ENCODE peak calls at places on chromosomes 3 and 15, in six cellular contexts. I is CD8-positive, alpha-beta memory T cell; R is CD4-positive, alpha-beta memory T cell; Q is iris pigment epithelial cell; G is T-cell; S is adipocyte. B is an unnamed sample.

GRCh38 chr15:64717735-64718495 is 57.5 kb downstream of the RBPMS2 start:
- DNase-seq in Q (no peak), G (peak; percentile 9), I (peak; percentile 27), R (peak; percentile 32), S (no peak), B (no peak)

GRCh38 chr15:72797338-72797689 is 13.8 kb upstream of the ADPGK start:
- DNase-seq in R (no peak), G (no peak), I (no peak), S (no peak), Q (no peak), B (no peak)

GRCh38 chr3:164406281-164406680 is 672.0 kb downstream of the SI start:
- DNase-seq in G (no peak), S (no peak), Q (no peak), R (no peak), I (no peak), B (no peak)

GRCh38 chr3:46923559-46924350 is 46.2 kb downstream of the PTH1R start:
- DNase-seq in S (peak; percentile 63), R (peak; percentile 34), I (peak; percentile 39), G (peak; percentile 23), Q (no peak), B (no peak)

GRCh38 chr3:104825116-104825515 is 541.6 kb upstream of the ALCAM start:
- DNase-seq in S (peak; percentile 52), I (no peak), Q (peak; percentile 24), R (no peak), G (no peak), B (no peak)

GRCh38 chr15:40235201-40235890 is 3.5 kb upstream of the PAK6 start:
- DNase-seq in S (no peak), G (no peak), Q (no peak), I (no peak), R (no peak), B (no peak)

GRCh38 chr3:8767667-8768363 is 1.6 kb downstream of the OXTR start:
- DNase-seq in G (no peak), R (no peak), S (peak; percentile 46), Q (peak; percentile 43), I (no peak), B (no peak)

GRCh38 chr15:74820056-74820455 is 6.4 kb upstream of the CPLX3 start:
- DNase-seq in S (no peak), R (no peak), I (no peak), Q (no peak), G (no peak), B (no peak)

GRCh38 chr15:38354321-38354929 is 99.5 kb upstream of the FAM98B start:
- DNase-seq in G (peak; percentile 40), S (peak; percentile 84), R (peak; percentile 44), Q (peak; percentile 71), I (peak; percentile 28), B (no peak)

GRCh38 chr3:61568127-61568526 is 6.8 kb downstream of the PTPRG start:
- DNase-seq in I (no peak), S (no peak), R (no peak), G (no peak), Q (no peak), B (no peak)

GRCh38 chr15:45448516-45448915 is 70.2 kb upstream of the GATM start:
- DNase-seq in S (peak; percentile 17), R (no peak), Q (no peak), I (no peak), G (no peak), B (no peak)

GRCh38 chr15:69131362-69132215 is 28.8 kb upstream of the GLCE start:
- DNase-seq in Q (no peak), I (no peak), G (no peak), R (no peak), S (no peak), B (no peak)

GRCh38 chr3:129387492-129387891 is 40.9 kb downstream of the EFCAB12 start:
- DNase-seq in Q (no peak), R (no peak), S (no peak), G (no peak), I (no peak), B (no peak)

GRCh38 chr3:85781806-85782205 is 823.0 kb downstream of the CADM2 start:
- DNase-seq in G (no peak), S (no peak), R (no peak), I (no peak), Q (no peak), B (no peak)

GRCh38 chr3:162769559-162769958 is 1273.0 kb downstream of the OTOL1 start:
- DNase-seq in Q (peak; percentile 6), G (no peak), R (no peak), S (no peak), I (no peak), B (no peak)

GRCh38 chr3:126926684-126927404 is 56.1 kb upstream of the PLXNA1 start:
- DNase-seq in S (peak; percentile 88), Q (peak; percentile 92), R (no peak), I (no peak), G (no peak), B (peak; percentile 70)

GRCh38 chr3:74883690-74884089 is 269.2 kb upstream of the CNTN3 start:
- DNase-seq in G (no peak), Q (peak; percentile 6), R (no peak), I (no peak), S (no peak), B (no peak)

GRCh38 chr3:44795197-44795596 is 33.6 kb downstream of the KIF15 start:
- DNase-seq in R (no peak), I (no peak), G (no peak), Q (peak; percentile 29), S (no peak), B (no peak)

GRCh38 chr3:46845397-46845859 is 17.8 kb downstream of the MYL3 start:
- DNase-seq in I (peak; percentile 9), S (peak; percentile 87), R (no peak), Q (peak; percentile 67), G (no peak), B (peak; percentile 41)

GRCh38 chr15:47843124-47843663 is 125.9 kb downstream of the SEMA6D start:
- DNase-seq in S (no peak), G (no peak), Q (no peak), R (no peak), I (no peak), B (no peak)

GRCh38 chr3:105686324-105686897 is 182.4 kb downstream of the CBLB start:
- DNase-seq in Q (peak; percentile 47), I (peak; percentile 44), S (peak; percentile 74), R (peak; percentile 51), G (no peak), B (no peak)

GRCh38 chr3:108132727-108133373 is 42.0 kb upstream of the CD47 start:
- DNase-seq in S (peak; percentile 46), G (no peak), R (no peak), I (no peak), Q (peak; percentile 73), B (no peak)

GRCh38 chr3:42229942-42230688 is 35.9 kb downstream of the CCK start:
- DNase-seq in S (peak; percentile 79), G (no peak), Q (peak; percentile 55), I (no peak), R (no peak), B (no peak)

GRCh38 chr3:134326760-134327593 is 47.3 kb downstream of the AMOTL2 start:
- DNase-seq in R (no peak), G (no peak), I (no peak), Q (peak; percentile 98), S (peak; percentile 97), B (no peak)

GRCh38 chr15:89206908-89207331 is 14.5 kb downstream of the RLBP1 start:
- DNase-seq in G (peak; percentile 55), I (peak; percentile 63), R (peak; percentile 57), S (peak; percentile 87), Q (peak; percentile 49), B (peak; percentile 13)

GRCh38 chr15:44193651-44194396 is 1.2 kb downstream of the FRMD5 start:
- DNase-seq in Q (peak; percentile 47), I (peak; percentile 3), S (peak; percentile 54), G (no peak), R (no peak), B (no peak)

GRCh38 chr3:36362973-36363372 is 17.3 kb upstream of the STAC start:
- DNase-seq in I (no peak), Q (peak; percentile 56), R (no peak), S (peak; percentile 48), G (no peak), B (no peak)

GRCh38 chr15:41796457-41796856 is 22.2 kb downstream of the MAPKBP1 start:
- DNase-seq in G (no peak), R (no peak), S (peak; percentile 91), Q (peak; percentile 56), I (no peak), B (no peak)

GRCh38 chr15:43404130-43404529 is 33.2 kb downstream of the TUBGCP4 start:
- DNase-seq in G (no peak), Q (no peak), S (no peak), I (no peak), R (no peak), B (no peak)

GRCh38 chr15:41772720-41773331 is 1.5 kb upstream of the MAPKBP1 start:
- DNase-seq in Q (peak; percentile 73), R (peak; percentile 74), S (peak; percentile 87), G (peak; percentile 54), I (peak; percentile 71), B (no peak)

GRCh38 chr3:126205717-126206655 is 25.6 kb upstream of the ALDH1L1 start:
- DNase-seq in S (peak; percentile 58), Q (no peak), R (no peak), I (no peak), G (no peak), B (no peak)

GRCh38 chr15:100786901-100787566 is 92.6 kb upstream of the ALDH1A3 start:
- DNase-seq in S (no peak), Q (no peak), R (no peak), G (no peak), I (no peak), B (no peak)

B was measured in thoracic aorta.